ENCODE peak calls at places on chromosomes 16 and 17, in eight cellular contexts. J is colonic mucosa, B is spleen, D is kidney tubule cell, Z is substantia nigra, V is mucosa of gallbladder, Q is fibroblast of mammary gland, Y is stromal cell of bone marrow. F is an unnamed sample.

GRCh38 chr17:18963126-18964017 is 11.4 kb downstream of the SLC5A10 start:
- DNase-seq in J (peak; percentile 20), B (no peak), D (peak; percentile 53), Z (no peak), V (no peak), Q (peak; percentile 36), Y (no peak), F (no peak)

GRCh38 chr17:59842901-59843652 is 49.7 kb downstream of the TUBD1 start:
- DNase-seq in J (peak; percentile 76), B (no peak), D (peak; percentile 99), Z (no peak), V (peak; percentile 74), Q (peak; percentile 94), Y (peak; percentile 89), F (peak; percentile 65)

GRCh38 chr16:14641877-14642276 is 9.1 kb downstream of the BFAR start:
- DNase-seq in J (no peak), B (no peak), D (no peak), Z (no peak), V (no peak), Q (no peak), Y (no peak), F (no peak)

GRCh38 chr17:43877031-43877430 is 30.1 kb downstream of the CD300LG start:
- DNase-seq in J (no peak), B (peak; percentile 34), D (no peak), Z (no peak), V (no peak), Q (no peak), Y (no peak), F (no peak)

GRCh38 chr16:30774367-30775130 is 12.4 kb downstream of the RNF40 start:
- DNase-seq in J (no peak), B (peak; percentile 73), D (peak; percentile 35), Z (no peak), V (no peak), Q (no peak), Y (no peak), F (no peak)

GRCh38 chr17:52202572-52202876 is 44.0 kb upstream of the CA10 start:
- DNase-seq in J (no peak), B (no peak), D (no peak), Z (no peak), V (no peak), Q (no peak), Y (no peak), F (no peak)

GRCh38 chr17:42276359-42276608 is at the start of gene STAT5B:
- DNase-seq in J (peak; percentile 65), B (peak; percentile 95), D (peak; percentile 73), Z (no peak), V (peak; percentile 62), Q (peak; percentile 50), Y (peak; percentile 44), F (peak; percentile 85)

GRCh38 chr16:15482068-15482747 is 47.8 kb downstream of the BMERB1 start:
- DNase-seq in J (peak; percentile 65), B (no peak), D (peak; percentile 99), Z (no peak), V (peak; percentile 89), Q (peak; percentile 99), Y (peak; percentile 81), F (peak; percentile 85)

GRCh38 chr16:80084614-80085013 is 456.2 kb upstream of the DYNLRB2 start:
- DNase-seq in J (peak; percentile 32), B (no peak), D (peak; percentile 82), Z (no peak), V (peak; percentile 63), Q (peak; percentile 26), Y (peak; percentile 36), F (peak; percentile 82)

F was measured in sigmoid colon.